ENCODE peak calls at places on chromosomes 6 and 20, in eight cellular contexts. One of them, this sample, is unnamed.

GRCh38 chr6:136034422-136034821 is 182.9 kb downstream of the PDE7B start:
- DNase-seq in H4: no peak
- DNase-seq in iris pigment epithelial cell: no peak
- DNase-seq in NCI-H2171: no peak
- DNase-seq in amniotic stem cell: no peak
- DNase-seq in bronchial epithelial cell: no peak
- DNase-seq in type B pancreatic cell: no peak
- DNase-seq in pulmonary artery endothelial cell: no peak
- DNase-seq in this sample: no peak

GRCh38 chr6:49202923-49203322 is 260.1 kb downstream of the MMUT start:
- DNase-seq in H4: peak; percentile 8
- DNase-seq in iris pigment epithelial cell: peak; percentile 1
- DNase-seq in NCI-H2171: no peak
- DNase-seq in amniotic stem cell: no peak
- DNase-seq in bronchial epithelial cell: peak; percentile 19
- DNase-seq in type B pancreatic cell: no peak
- DNase-seq in pulmonary artery endothelial cell: no peak
- DNase-seq in this sample: no peak

GRCh38 chr6:54617730-54618129 is 228.8 kb upstream of the FAM83B start:
- DNase-seq in H4: peak; percentile 36
- DNase-seq in iris pigment epithelial cell: peak; percentile 74
- DNase-seq in NCI-H2171: no peak
- DNase-seq in amniotic stem cell: peak; percentile 53
- DNase-seq in bronchial epithelial cell: peak; percentile 64
- DNase-seq in type B pancreatic cell: no peak
- DNase-seq in pulmonary artery endothelial cell: peak; percentile 19
- DNase-seq in this sample: no peak

GRCh38 chr6:7535498-7535897 is 6.0 kb upstream of the DSP start:
- DNase-seq in H4: no peak
- DNase-seq in iris pigment epithelial cell: peak; percentile 48
- DNase-seq in NCI-H2171: no peak
- DNase-seq in amniotic stem cell: peak; percentile 66
- DNase-seq in bronchial epithelial cell: peak; percentile 78
- DNase-seq in type B pancreatic cell: no peak
- DNase-seq in pulmonary artery endothelial cell: no peak
- DNase-seq in this sample: no peak

GRCh38 chr6:43912598-43913387 is 142.8 kb downstream of the VEGFA start:
- DNase-seq in H4: no peak
- DNase-seq in iris pigment epithelial cell: no peak
- DNase-seq in NCI-H2171: no peak
- DNase-seq in amniotic stem cell: no peak
- DNase-seq in bronchial epithelial cell: no peak
- DNase-seq in type B pancreatic cell: no peak
- DNase-seq in pulmonary artery endothelial cell: no peak
- DNase-seq in this sample: no peak

GRCh38 chr6:38191418-38191817 is 371.9 kb downstream of the ZFAND3 start:
- DNase-seq in H4: no peak
- DNase-seq in iris pigment epithelial cell: no peak
- DNase-seq in NCI-H2171: no peak
- DNase-seq in amniotic stem cell: no peak
- DNase-seq in bronchial epithelial cell: no peak
- DNase-seq in type B pancreatic cell: no peak
- DNase-seq in pulmonary artery endothelial cell: no peak
- DNase-seq in this sample: no peak

GRCh38 chr6:25007269-25007699 is 71.5 kb upstream of the RIPOR2 start:
- DNase-seq in H4: no peak
- DNase-seq in iris pigment epithelial cell: no peak
- DNase-seq in NCI-H2171: no peak
- DNase-seq in amniotic stem cell: no peak
- DNase-seq in bronchial epithelial cell: no peak
- DNase-seq in type B pancreatic cell: no peak
- DNase-seq in pulmonary artery endothelial cell: no peak
- DNase-seq in this sample: peak; percentile 62

GRCh38 chr6:51743999-51744398 is 343.4 kb downstream of the PKHD1 start:
- DNase-seq in H4: no peak
- DNase-seq in iris pigment epithelial cell: no peak
- DNase-seq in NCI-H2171: no peak
- DNase-seq in amniotic stem cell: no peak
- DNase-seq in bronchial epithelial cell: peak; percentile 47
- DNase-seq in type B pancreatic cell: no peak
- DNase-seq in pulmonary artery endothelial cell: no peak
- DNase-seq in this sample: no peak

GRCh38 chr6:39790772-39791171 is 1.4 kb upstream of the DAAM2 start:
- DNase-seq in H4: peak; percentile 83
- DNase-seq in iris pigment epithelial cell: peak; percentile 12
- DNase-seq in NCI-H2171: no peak
- DNase-seq in amniotic stem cell: no peak
- DNase-seq in bronchial epithelial cell: no peak
- DNase-seq in type B pancreatic cell: no peak
- DNase-seq in pulmonary artery endothelial cell: no peak
- DNase-seq in this sample: no peak

GRCh38 chr6:85368631-85369030 is 81.3 kb upstream of the NT5E start:
- DNase-seq in H4: no peak
- DNase-seq in iris pigment epithelial cell: peak; percentile 28
- DNase-seq in NCI-H2171: no peak
- DNase-seq in amniotic stem cell: no peak
- DNase-seq in bronchial epithelial cell: no peak
- DNase-seq in type B pancreatic cell: no peak
- DNase-seq in pulmonary artery endothelial cell: no peak
- DNase-seq in this sample: no peak

GRCh38 chr20:31811198-31811597 is 8.0 kb upstream of the MYLK2 start:
- DNase-seq in H4: no peak
- DNase-seq in iris pigment epithelial cell: no peak
- DNase-seq in NCI-H2171: no peak
- DNase-seq in amniotic stem cell: no peak
- DNase-seq in bronchial epithelial cell: no peak
- DNase-seq in type B pancreatic cell: no peak
- DNase-seq in pulmonary artery endothelial cell: no peak
- DNase-seq in this sample: no peak

GRCh38 chr20:44219287-44219686 is 8.7 kb upstream of the OSER1 start:
- DNase-seq in H4: no peak
- DNase-seq in iris pigment epithelial cell: no peak
- DNase-seq in NCI-H2171: no peak
- DNase-seq in amniotic stem cell: no peak
- DNase-seq in bronchial epithelial cell: no peak
- DNase-seq in type B pancreatic cell: no peak
- DNase-seq in pulmonary artery endothelial cell: no peak
- DNase-seq in this sample: no peak

GRCh38 chr6:46772754-46773153 is 20.4 kb upstream of the MEP1A start:
- DNase-seq in H4: no peak
- DNase-seq in iris pigment epithelial cell: no peak
- DNase-seq in NCI-H2171: no peak
- DNase-seq in amniotic stem cell: no peak
- DNase-seq in bronchial epithelial cell: no peak
- DNase-seq in type B pancreatic cell: no peak
- DNase-seq in pulmonary artery endothelial cell: no peak
- DNase-seq in this sample: peak; percentile 9

GRCh38 chr6:52966101-52966500 is 29.0 kb downstream of the GSTA4 start:
- DNase-seq in H4: no peak
- DNase-seq in iris pigment epithelial cell: no peak
- DNase-seq in NCI-H2171: no peak
- DNase-seq in amniotic stem cell: no peak
- DNase-seq in bronchial epithelial cell: no peak
- DNase-seq in type B pancreatic cell: no peak
- DNase-seq in pulmonary artery endothelial cell: no peak
- DNase-seq in this sample: no peak

GRCh38 chr6:143734641-143735063 is 56.9 kb downstream of the PHACTR2 start:
- DNase-seq in H4: no peak
- DNase-seq in iris pigment epithelial cell: no peak
- DNase-seq in NCI-H2171: no peak
- DNase-seq in amniotic stem cell: no peak
- DNase-seq in bronchial epithelial cell: no peak
- DNase-seq in type B pancreatic cell: no peak
- DNase-seq in pulmonary artery endothelial cell: no peak
- DNase-seq in this sample: no peak

GRCh38 chr6:28922841-28923317 is 906 bp downstream of the TRIM27 start:
- DNase-seq in H4: no peak
- DNase-seq in iris pigment epithelial cell: peak; percentile 44
- DNase-seq in NCI-H2171: peak; percentile 39
- DNase-seq in amniotic stem cell: no peak
- DNase-seq in bronchial epithelial cell: peak; percentile 39
- DNase-seq in type B pancreatic cell: no peak
- DNase-seq in pulmonary artery endothelial cell: no peak
- DNase-seq in this sample: peak; percentile 66

GRCh38 chr6:20717743-20718142 is 183.5 kb downstream of the CDKAL1 start:
- DNase-seq in H4: no peak
- DNase-seq in iris pigment epithelial cell: no peak
- DNase-seq in NCI-H2171: no peak
- DNase-seq in amniotic stem cell: no peak
- DNase-seq in bronchial epithelial cell: no peak
- DNase-seq in type B pancreatic cell: no peak
- DNase-seq in pulmonary artery endothelial cell: no peak
- DNase-seq in this sample: no peak

GRCh38 chr20:16407251-16408067 is 165.8 kb downstream of the KIF16B start:
- DNase-seq in H4: no peak
- DNase-seq in iris pigment epithelial cell: peak; percentile 47
- DNase-seq in NCI-H2171: no peak
- DNase-seq in amniotic stem cell: no peak
- DNase-seq in bronchial epithelial cell: no peak
- DNase-seq in type B pancreatic cell: no peak
- DNase-seq in pulmonary artery endothelial cell: no peak
- DNase-seq in this sample: no peak

GRCh38 chr6:107488875-107489635 is 862 bp upstream of the SOBP start:
- DNase-seq in H4: no peak
- DNase-seq in iris pigment epithelial cell: peak; percentile 17
- DNase-seq in NCI-H2171: no peak
- DNase-seq in amniotic stem cell: no peak
- DNase-seq in bronchial epithelial cell: no peak
- DNase-seq in type B pancreatic cell: no peak
- DNase-seq in pulmonary artery endothelial cell: no peak
- DNase-seq in this sample: peak; percentile 56

GRCh38 chr6:134936476-134936875 is 13.4 kb downstream of the ALDH8A1 start:
- DNase-seq in H4: no peak
- DNase-seq in iris pigment epithelial cell: no peak
- DNase-seq in NCI-H2171: no peak
- DNase-seq in amniotic stem cell: no peak
- DNase-seq in bronchial epithelial cell: no peak
- DNase-seq in type B pancreatic cell: no peak
- DNase-seq in pulmonary artery endothelial cell: no peak
- DNase-seq in this sample: no peak

GRCh38 chr6:153121311-153121710 is 9.8 kb downstream of the RGS17 start:
- DNase-seq in H4: no peak
- DNase-seq in iris pigment epithelial cell: peak; percentile 61
- DNase-seq in NCI-H2171: no peak
- DNase-seq in amniotic stem cell: no peak
- DNase-seq in bronchial epithelial cell: no peak
- DNase-seq in type B pancreatic cell: no peak
- DNase-seq in pulmonary artery endothelial cell: no peak
- DNase-seq in this sample: no peak

GRCh38 chr6:29376003-29376402 is 912 bp upstream of the OR12D3 start:
- DNase-seq in H4: no peak
- DNase-seq in iris pigment epithelial cell: peak; percentile 11
- DNase-seq in NCI-H2171: no peak
- DNase-seq in amniotic stem cell: no peak
- DNase-seq in bronchial epithelial cell: peak; percentile 49
- DNase-seq in type B pancreatic cell: no peak
- DNase-seq in pulmonary artery endothelial cell: peak; percentile 2
- DNase-seq in this sample: peak; percentile 33

GRCh38 chr6:30163090-30163917 is at the start of gene TRIM15:
- DNase-seq in H4: no peak
- DNase-seq in iris pigment epithelial cell: no peak
- DNase-seq in NCI-H2171: no peak
- DNase-seq in amniotic stem cell: no peak
- DNase-seq in bronchial epithelial cell: peak; percentile 41
- DNase-seq in type B pancreatic cell: no peak
- DNase-seq in pulmonary artery endothelial cell: no peak
- DNase-seq in this sample: no peak

GRCh38 chr6:15948930-15949900 is 179.7 kb upstream of the MYLIP start:
- DNase-seq in H4: peak; percentile 64
- DNase-seq in iris pigment epithelial cell: peak; percentile 53
- DNase-seq in NCI-H2171: peak; percentile 96
- DNase-seq in amniotic stem cell: no peak
- DNase-seq in bronchial epithelial cell: peak; percentile 76
- DNase-seq in type B pancreatic cell: no peak
- DNase-seq in pulmonary artery endothelial cell: no peak
- DNase-seq in this sample: no peak

GRCh38 chr6:43014434-43014909 is 423 bp downstream of the KLHDC3 start:
- DNase-seq in H4: no peak
- DNase-seq in iris pigment epithelial cell: peak; percentile 58
- DNase-seq in NCI-H2171: no peak
- DNase-seq in amniotic stem cell: no peak
- DNase-seq in bronchial epithelial cell: no peak
- DNase-seq in type B pancreatic cell: no peak
- DNase-seq in pulmonary artery endothelial cell: no peak
- DNase-seq in this sample: no peak

GRCh38 chr6:161828355-161828754 is 554.5 kb upstream of the AGPAT4 start:
- DNase-seq in H4: no peak
- DNase-seq in iris pigment epithelial cell: no peak
- DNase-seq in NCI-H2171: no peak
- DNase-seq in amniotic stem cell: no peak
- DNase-seq in bronchial epithelial cell: no peak
- DNase-seq in type B pancreatic cell: no peak
- DNase-seq in pulmonary artery endothelial cell: no peak
- DNase-seq in this sample: no peak

GRCh38 chr20:57208198-57208597 is 58.2 kb downstream of the BMP7 start:
- DNase-seq in H4: no peak
- DNase-seq in iris pigment epithelial cell: no peak
- DNase-seq in NCI-H2171: no peak
- DNase-seq in amniotic stem cell: no peak
- DNase-seq in bronchial epithelial cell: no peak
- DNase-seq in type B pancreatic cell: no peak
- DNase-seq in pulmonary artery endothelial cell: no peak
- DNase-seq in this sample: no peak

GRCh38 chr6:128508588-128509296 is 11.7 kb downstream of the PTPRK start:
- DNase-seq in H4: peak; percentile 76
- DNase-seq in iris pigment epithelial cell: peak; percentile 97
- DNase-seq in NCI-H2171: no peak
- DNase-seq in amniotic stem cell: peak; percentile 65
- DNase-seq in bronchial epithelial cell: peak; percentile 96
- DNase-seq in type B pancreatic cell: no peak
- DNase-seq in pulmonary artery endothelial cell: peak; percentile 82
- DNase-seq in this sample: no peak

GRCh38 chr20:23228912-23229311 is 121.7 kb upstream of the NXT1 start:
- DNase-seq in H4: peak; percentile 58
- DNase-seq in iris pigment epithelial cell: peak; percentile 81
- DNase-seq in NCI-H2171: no peak
- DNase-seq in amniotic stem cell: peak; percentile 46
- DNase-seq in bronchial epithelial cell: no peak
- DNase-seq in type B pancreatic cell: no peak
- DNase-seq in pulmonary artery endothelial cell: no peak
- DNase-seq in this sample: no peak

GRCh38 chr6:159973951-159974350 is 5.1 kb downstream of the IGF2R start:
- DNase-seq in H4: no peak
- DNase-seq in iris pigment epithelial cell: peak; percentile 94
- DNase-seq in NCI-H2171: peak; percentile 27
- DNase-seq in amniotic stem cell: no peak
- DNase-seq in bronchial epithelial cell: peak; percentile 85
- DNase-seq in type B pancreatic cell: no peak
- DNase-seq in pulmonary artery endothelial cell: no peak
- DNase-seq in this sample: no peak

GRCh38 chr6:39263299-39264037 is 34.2 kb upstream of the KCNK5 start:
- DNase-seq in H4: peak; percentile 20
- DNase-seq in iris pigment epithelial cell: no peak
- DNase-seq in NCI-H2171: no peak
- DNase-seq in amniotic stem cell: no peak
- DNase-seq in bronchial epithelial cell: peak; percentile 26
- DNase-seq in type B pancreatic cell: no peak
- DNase-seq in pulmonary artery endothelial cell: no peak
- DNase-seq in this sample: no peak

GRCh38 chr6:40427196-40427595 is 160.0 kb downstream of the LRFN2 start:
- DNase-seq in H4: no peak
- DNase-seq in iris pigment epithelial cell: no peak
- DNase-seq in NCI-H2171: no peak
- DNase-seq in amniotic stem cell: no peak
- DNase-seq in bronchial epithelial cell: no peak
- DNase-seq in type B pancreatic cell: no peak
- DNase-seq in pulmonary artery endothelial cell: no peak
- DNase-seq in this sample: no peak

GRCh38 chr6:26521485-26522391 is 16.4 kb upstream of the HMGN4 start:
- DNase-seq in H4: no peak
- DNase-seq in iris pigment epithelial cell: peak; percentile 81
- DNase-seq in NCI-H2171: peak; percentile 49
- DNase-seq in amniotic stem cell: peak; percentile 13
- DNase-seq in bronchial epithelial cell: peak; percentile 48
- DNase-seq in type B pancreatic cell: peak; percentile 81
- DNase-seq in pulmonary artery endothelial cell: no peak
- DNase-seq in this sample: peak; percentile 81

GRCh38 chr6:22313796-22314195 is 17.0 kb upstream of the PRL start:
- DNase-seq in H4: no peak
- DNase-seq in iris pigment epithelial cell: no peak
- DNase-seq in NCI-H2171: no peak
- DNase-seq in amniotic stem cell: no peak
- DNase-seq in bronchial epithelial cell: no peak
- DNase-seq in type B pancreatic cell: no peak
- DNase-seq in pulmonary artery endothelial cell: no peak
- DNase-seq in this sample: no peak